ENCODE peak calls at places on chromosomes 11 and 22, in six cellular contexts. A is sigmoid colon, F is endothelial cell of umbilical vein, Q is spleen, D is prostate gland, H is breast epithelium. Y is an unnamed sample.

GRCh38 chr11:118200497-118200896 is 24.1 kb upstream of the SCN2B start:
- DNase-seq in Q (no peak), H (no peak), F (no peak), A (no peak), D (no peak), Y (no peak)

GRCh38 chr11:64186205-64187165 is 514 bp downstream of the STIP1 start:
- DNase-seq in A (peak; percentile 75), F (peak; percentile 39), Q (no peak), D (peak; percentile 38), H (no peak), Y (no peak)

GRCh38 chr11:1039481-1040427 is 3.2 kb upstream of the MUC6 start:
- DNase-seq in A (no peak), F (no peak), H (no peak), Q (peak; percentile 75), D (no peak), Y (no peak)

GRCh38 chr11:102883132-102883531 is 8.3 kb upstream of the MMP12 start:
- DNase-seq in A (no peak), F (no peak), D (no peak), Q (no peak), H (no peak), Y (no peak)

GRCh38 chr11:17827006-17827405 is 92.4 kb downstream of the KCNC1 start:
- DNase-seq in F (no peak), D (no peak), Q (no peak), H (no peak), A (no peak), Y (no peak)

GRCh38 chr11:85941380-85941973 is 86.3 kb downstream of the CCDC83 start:
- DNase-seq in F (peak; percentile 71), A (peak; percentile 77), D (peak; percentile 37), Q (no peak), H (no peak), Y (no peak)

GRCh38 chr11:209275-210121 is 2.0 kb downstream of the RIC8A start:
- DNase-seq in D (no peak), Q (peak; percentile 86), H (no peak), F (peak; percentile 9), A (peak; percentile 73), Y (no peak)

GRCh38 chr22:46477967-46478635 is 59.3 kb downstream of the CELSR1 start:
- DNase-seq in D (no peak), A (no peak), H (no peak), Q (no peak), F (no peak), Y (no peak)

GRCh38 chr11:2691991-2692841 is 7.6 kb downstream of the KCNQ1OT1 start:
- DNase-seq in A (peak; percentile 40), Q (peak; percentile 16), F (no peak), H (peak; percentile 27), D (no peak), Y (no peak)

GRCh38 chr11:67369801-67370284 is 3.6 kb downstream of the CLCF1 start:
- DNase-seq in F (no peak), Q (no peak), H (no peak), A (peak; percentile 80), D (no peak), Y (no peak)

GRCh38 chr11:3122775-3123201 is 42.3 kb downstream of the OSBPL5 start:
- DNase-seq in H (peak; percentile 43), F (no peak), Q (peak; percentile 68), D (no peak), A (peak; percentile 66), Y (no peak)

GRCh38 chr11:73335204-73335923 is 27.3 kb downstream of the ARHGEF17 start:
- DNase-seq in Q (peak; percentile 91), D (peak; percentile 72), A (peak; percentile 91), H (peak; percentile 85), F (peak; percentile 88), Y (no peak)

GRCh38 chr11:2750101-2750509 is 50.3 kb upstream of the KCNQ1OT1 start:
- DNase-seq in A (peak; percentile 60), Q (peak; percentile 47), F (no peak), H (peak; percentile 30), D (no peak), Y (no peak)

GRCh38 chr11:112128483-112129121 is 35.3 kb downstream of the IL18 start:
- DNase-seq in A (peak; percentile 68), H (peak; percentile 82), F (peak; percentile 53), Q (no peak), D (peak; percentile 50), Y (no peak)

GRCh38 chr22:26768986-26769385 is 111.6 kb downstream of the MIAT start:
- DNase-seq in D (no peak), F (no peak), H (no peak), Q (no peak), A (no peak), Y (no peak)

GRCh38 chr11:13311570-13311969 is 34.0 kb downstream of the BMAL1 start:
- DNase-seq in F (no peak), Q (no peak), A (no peak), D (peak; percentile 28), H (no peak), Y (no peak)

GRCh38 chr22:20061481-20061861 is 18.6 kb upstream of the DGCR8 start:
- DNase-seq in Q (peak; percentile 85), D (no peak), H (no peak), F (peak; percentile 6), A (no peak), Y (no peak)

GRCh38 chr22:20064140-20064480 is 15.9 kb upstream of the DGCR8 start:
- DNase-seq in F (no peak), D (no peak), H (no peak), A (no peak), Q (no peak), Y (no peak)

GRCh38 chr22:20063271-20064139 is 16.5 kb upstream of the DGCR8 start:
- DNase-seq in H (no peak), D (no peak), A (peak; percentile 60), F (no peak), Q (no peak), Y (no peak)

GRCh38 chr22:20062043-20062765 is 17.8 kb upstream of the DGCR8 start:
- DNase-seq in H (no peak), D (no peak), A (no peak), Q (no peak), F (no peak), Y (no peak)

GRCh38 chr22:20062766-20063083 is 17.3 kb upstream of the DGCR8 start:
- DNase-seq in H (no peak), A (no peak), D (no peak), Q (no peak), F (no peak), Y (no peak)
- H3K27ac ChIP-seq in H (no peak overlapping the region), A (no peak overlapping the region), D (no peak overlapping the region), Q (peak overlapping the region; percentile 49), F (no peak overlapping the region), Y (no peak overlapping the region)

DNA sequence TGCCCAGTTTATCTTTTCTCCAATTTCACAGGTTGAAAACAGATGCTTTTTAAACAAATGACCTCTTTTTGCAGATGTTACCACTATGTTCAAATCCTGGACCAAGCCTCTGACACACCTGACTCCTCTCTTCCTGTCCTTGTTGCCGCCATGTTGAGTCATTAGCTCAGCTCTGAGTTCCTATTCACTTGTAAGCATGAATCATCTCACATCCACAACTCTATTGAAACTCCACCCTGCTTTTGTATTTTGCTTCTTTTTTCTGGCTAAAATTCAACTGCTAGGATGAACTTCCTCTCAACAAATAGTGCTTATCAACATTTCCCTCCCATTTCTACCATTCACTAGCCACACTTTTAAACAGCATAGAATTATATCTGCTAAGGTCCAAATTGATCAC is 4.1 kb downstream of the JOSD1 start:
- DNase-seq in H (peak; percentile 20), Q (no peak), A (no peak), D (no peak), F (peak; percentile 92), Y (no peak)
- TF ChIP-seq POLR2AphosphoS5 in H (no peak), Q (no peak), A (no peak), D (no peak), F (peak; percentile 63), Y (no peak)

GRCh38 chr11:34242037-34242625 is 115.7 kb downstream of the ABTB2 start:
- DNase-seq in A (no peak), Q (no peak), H (no peak), D (no peak), F (no peak), Y (no peak)

GRCh38 chr11:34243620-34244493 is 114.0 kb downstream of the ABTB2 start:
- DNase-seq in A (no peak), Q (no peak), D (peak; percentile 14), F (no peak), H (no peak), Y (no peak)

GRCh38 chr11:34240150-34240494 is 117.7 kb downstream of the ABTB2 start:
- DNase-seq in A (no peak), F (no peak), Q (no peak), H (no peak), D (no peak), Y (no peak)

GRCh38 chr11:34249439-34250073 is 108.3 kb downstream of the ABTB2 start:
- DNase-seq in D (no peak), H (no peak), Q (no peak), A (no peak), F (no peak), Y (no peak)

DNA sequence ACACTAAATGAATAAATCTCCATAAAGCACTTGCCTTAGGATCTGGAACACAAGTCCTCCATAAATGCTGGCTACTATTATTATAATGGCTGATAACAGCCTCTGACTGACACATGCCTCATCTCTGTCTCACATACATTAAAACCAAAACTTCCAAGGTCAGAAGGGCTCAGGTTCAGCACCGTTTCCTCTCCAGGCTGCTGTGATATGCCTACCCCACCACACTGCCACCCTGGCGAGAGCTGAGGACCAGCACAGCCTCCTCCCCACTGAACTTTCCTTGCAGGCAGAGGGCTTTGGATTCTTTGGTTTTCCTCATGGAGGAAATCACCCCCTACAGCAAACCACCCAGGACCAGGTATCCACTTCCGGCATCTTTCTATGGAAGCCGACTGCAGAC is 112.8 kb downstream of the ABTB2 start:
- DNase-seq in Q (no peak), D (no peak), H (no peak), F (no peak), A (no peak), Y (no peak)
- H3K27ac ChIP-seq in Q (no peak overlapping the region), D (no peak overlapping the region), H (no peak overlapping the region), F (no peak overlapping the region), A (no peak overlapping the region), Y (no peak overlapping the region)

GRCh38 chr11:44621140-44621681 is 55.7 kb downstream of the CD82 start:
- DNase-seq in F (peak; percentile 63), Q (peak; percentile 91), H (peak; percentile 67), A (peak; percentile 83), D (peak; percentile 55), Y (peak; percentile 86)

GRCh38 chr11:44623321-44623715 is 57.9 kb downstream of the CD82 start:
- DNase-seq in D (peak; percentile 3), F (peak; percentile 77), Q (peak; percentile 75), A (peak; percentile 55), H (no peak), Y (peak; percentile 49)

GRCh38 chr11:44621784-44622183 is 56.3 kb downstream of the CD82 start:
- DNase-seq in D (no peak), H (no peak), F (no peak), Q (peak; percentile 34), A (no peak), Y (no peak)

GRCh38 chr11:44622721-44623258 is 57.3 kb downstream of the CD82 start:
- DNase-seq in D (no peak), F (no peak), H (no peak), A (peak; percentile 46), Q (peak; percentile 63), Y (peak; percentile 56)

DNA sequence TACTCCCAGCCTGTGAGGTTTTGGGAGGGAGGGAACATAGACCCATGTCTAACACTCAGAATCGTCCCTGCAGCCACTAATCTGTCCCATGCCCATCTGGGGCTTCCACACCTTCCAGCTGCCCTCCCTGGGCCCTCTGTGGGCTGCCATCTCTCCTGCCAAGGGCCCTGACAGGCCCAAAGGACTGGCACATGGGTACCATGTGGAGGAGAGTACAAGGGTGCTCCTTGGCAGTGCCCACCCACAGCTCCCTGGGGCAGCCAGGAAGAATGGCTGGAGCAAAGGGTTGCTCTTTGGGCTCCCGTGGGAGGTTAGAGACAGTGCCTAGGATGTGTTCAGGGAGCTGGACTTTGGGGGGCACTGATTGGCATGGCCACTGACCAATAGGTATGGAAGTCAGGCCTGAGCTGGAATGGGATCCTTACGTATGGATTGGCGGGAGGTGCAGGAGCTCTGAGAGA is 56.8 kb downstream of the CD82 start:
- DNase-seq in F (no peak), Q (peak; percentile 68), D (no peak), H (no peak), A (peak; percentile 58), Y (peak; percentile 76)
- TF ChIP-seq POLR2AphosphoS5 in F (no peak), Q (no peak), D (no peak), H (no peak), A (no peak), Y (no peak)

Y was measured in vagina.